ENCODE peak calls at places on chromosomes 12 and 14, in four cellular contexts. R is naive B cell, D is pons, H is keratinocyte. Y is an unnamed sample.

GRCh38 chr12:104578453-104578852 is 121.7 kb downstream of the CHST11 start:
- DNase-seq in R (no peak), D (no peak), H (no peak), Y (no peak)

GRCh38 chr14:67695394-67695949 is at the start of gene RDH11:
- DNase-seq in D (peak; percentile 94), R (peak; percentile 75), H (peak; percentile 48), Y (peak; percentile 87)

GRCh38 chr14:25116607-25117006 is 66.7 kb upstream of the STXBP6 start:
- DNase-seq in D (no peak), H (no peak), R (no peak), Y (no peak)

GRCh38 chr12:81610955-81611889 is 147.9 kb downstream of the PPFIA2 start:
- DNase-seq in D (no peak), R (no peak), H (no peak), Y (no peak)

GRCh38 chr14:24367506-24368214 is at the start of gene NFATC4:
- DNase-seq in H (no peak), R (peak; percentile 29), D (no peak), Y (peak; percentile 77)

GRCh38 chr14:104370256-104370870 is 209.2 kb upstream of the C14orf180 start:
- DNase-seq in R (no peak), D (peak; percentile 30), H (no peak), Y (no peak)

GRCh38 chr14:56379956-56380355 is 199.6 kb upstream of the TMEM260 start:
- DNase-seq in H (no peak), D (no peak), R (no peak), Y (no peak)

GRCh38 chr14:73500360-73500759 is 9.6 kb downstream of the RIOX1 start:
- DNase-seq in R (no peak), H (no peak), D (no peak), Y (no peak)

GRCh38 chr14:23567186-23568020 is at the start of gene AP1G2:
- DNase-seq in R (peak; percentile 83), D (no peak), H (peak; percentile 48), Y (peak; percentile 95)

GRCh38 chr14:24943024-24943423 is 106.9 kb downstream of the STXBP6 start:
- DNase-seq in D (no peak), H (no peak), R (no peak), Y (peak; percentile 53)

GRCh38 chr12:121190523-121191031 is 19.4 kb upstream of the P2RX4 start:
- DNase-seq in H (peak; percentile 63), D (no peak), R (no peak), Y (no peak)

GRCh38 chr14:68463705-68464104 is 329.2 kb downstream of the ZFP36L1 start:
- DNase-seq in R (no peak), H (no peak), D (no peak), Y (no peak)

GRCh38 chr14:76904740-76905569 is 78.7 kb downstream of the LRRC74A start:
- DNase-seq in H (peak; percentile 94), D (peak; percentile 69), R (peak; percentile 83), Y (peak; percentile 63)

GRCh38 chr14:55979096-55979495 is 139.1 kb upstream of the PELI2 start:
- DNase-seq in D (peak; percentile 85), H (no peak), R (no peak), Y (no peak)

GRCh38 chr12:59719701-59720100 is 123.9 kb downstream of the SLC16A7 start:
- DNase-seq in D (no peak), H (no peak), R (no peak), Y (no peak)

GRCh38 chr12:51907083-51907863 is at the start of gene ACVRL1:
- DNase-seq in D (no peak), H (no peak), R (no peak), Y (no peak)

GRCh38 chr14:61889914-61890351 is 127.7 kb downstream of the SNAPC1 start:
- DNase-seq in D (peak; percentile 66), H (no peak), R (peak; percentile 79), Y (no peak)

GRCh38 chr14:101705733-101706508 is 55.6 kb upstream of the PPP2R5C start:
- DNase-seq in D (peak; percentile 8), H (no peak), R (peak; percentile 52), Y (peak; percentile 38)

GRCh38 chr14:61476737-61477410 is 155.5 kb downstream of the PRKCH start:
- DNase-seq in R (peak; percentile 88), D (peak; percentile 87), H (no peak), Y (no peak)

GRCh38 chr14:28596336-28596735 is 170.3 kb upstream of the FOXG1 start:
- DNase-seq in D (peak; percentile 20), H (no peak), R (no peak), Y (no peak)

GRCh38 chr12:127487031-127487430 is 779.9 kb upstream of the TMEM132C start:
- DNase-seq in D (no peak), R (no peak), H (no peak), Y (no peak)

GRCh38 chr12:76922821-76923315 is 44.0 kb upstream of the CSRP2 start:
- DNase-seq in R (no peak), H (no peak), D (no peak), Y (no peak)

GRCh38 chr12:122060069-122060468 is 18.5 kb upstream of the MLXIP start:
- DNase-seq in D (no peak), R (no peak), H (no peak), Y (no peak)

GRCh38 chr14:45976001-45976400 is 675.6 kb downstream of the RPL10L start:
- DNase-seq in D (no peak), R (no peak), H (no peak), Y (no peak)

GRCh38 chr14:100610511-100611217 is 23.4 kb upstream of the BEGAIN start:
- DNase-seq in R (no peak), D (no peak), H (no peak), Y (no peak)

GRCh38 chr14:95998656-95999055 is 40.5 kb upstream of the C14orf132 start:
- DNase-seq in H (no peak), D (peak; percentile 48), R (no peak), Y (no peak)

GRCh38 chr12:97701901-97702300 is 239.3 kb downstream of the RMST start:
- DNase-seq in D (no peak), R (no peak), H (no peak), Y (no peak)

GRCh38 chr12:64147860-64148259 is 74.2 kb downstream of the KICS2 start:
- DNase-seq in D (no peak), R (no peak), H (no peak), Y (peak; percentile 12)

GRCh38 chr14:102906616-102907302 is 15.7 kb upstream of the AMN start:
- DNase-seq in R (no peak), D (no peak), H (no peak), Y (no peak)

GRCh38 chr12:43329381-43329780 is 222.6 kb downstream of the ADAMTS20 start:
- DNase-seq in H (no peak), R (no peak), D (no peak), Y (no peak)

GRCh38 chr14:31080060-31080459 is 53.9 kb upstream of the STRN3 start:
- DNase-seq in D (no peak), H (no peak), R (no peak), Y (no peak)

GRCh38 chr12:100913872-100914600 is 119.5 kb downstream of the ANO4 start:
- DNase-seq in D (peak; percentile 22), R (no peak), H (no peak), Y (no peak)

GRCh38 chr14:36069535-36069900 is 107.0 kb downstream of the PTCSC3 start:
- DNase-seq in H (peak; percentile 45), R (no peak), D (peak; percentile 83), Y (peak; percentile 73)

GRCh38 chr12:76108356-76108755 is 23.9 kb upstream of the NAP1L1 start:
- DNase-seq in D (no peak), R (no peak), H (no peak), Y (no peak)

GRCh38 chr12:48820406-48820805 is 2.1 kb downstream of the CACNB3 start:
- DNase-seq in D (no peak), H (no peak), R (no peak), Y (no peak)